ENCODE peak calls at places on chromosomes 13 and 19, in five cellular contexts. One of them, this sample, is unnamed.
A peak's percentile ranks its signal among the peaks of the same experiment; 100 is the strongest.

GRCh38 chr13:35851238-35851814 is 279.9 kb downstream of the DCLK1 start:
- DNase-seq in Calu3: no peak
- DNase-seq in nephron progenitor cell: no peak
- DNase-seq in brain microvascular endothelial cell: no peak
- DNase-seq in progenitor cell of endocrine pancreas: no peak
- DNase-seq in this sample: no peak

GRCh38 chr13:63206431-63206830 is 1790.8 kb upstream of the PCDH20 start:
- DNase-seq in progenitor cell of endocrine pancreas: no peak
- DNase-seq in Calu3: no peak
- DNase-seq in nephron progenitor cell: no peak
- DNase-seq in brain microvascular endothelial cell: no peak
- DNase-seq in this sample: no peak

GRCh38 chr19:48480151-48480475 is 10.9 kb downstream of the CYTH2 start:
- DNase-seq in progenitor cell of endocrine pancreas: no peak
- DNase-seq in nephron progenitor cell: no peak
- DNase-seq in Calu3: no peak
- DNase-seq in brain microvascular endothelial cell: no peak
- DNase-seq in this sample: no peak

GRCh38 chr13:39378293-39378692 is 224.7 kb downstream of the LHFPL6 start:
- DNase-seq in brain microvascular endothelial cell: no peak
- DNase-seq in nephron progenitor cell: no peak
- DNase-seq in Calu3: no peak
- DNase-seq in progenitor cell of endocrine pancreas: no peak
- DNase-seq in this sample: no peak

GRCh38 chr19:345320-345879 is 804 bp upstream of the MIER2 start:
- DNase-seq in Calu3: no peak
- DNase-seq in nephron progenitor cell: no peak
- DNase-seq in brain microvascular endothelial cell: no peak
- DNase-seq in progenitor cell of endocrine pancreas: no peak
- DNase-seq in this sample: no peak

GRCh38 chr19:14267224-14267741 is 61.3 kb upstream of the ADGRL1 start:
- DNase-seq in Calu3: no peak
- DNase-seq in progenitor cell of endocrine pancreas: no peak
- DNase-seq in brain microvascular endothelial cell: no peak
- DNase-seq in nephron progenitor cell: no peak
- DNase-seq in this sample: no peak

GRCh38 chr19:29016353-29016752 is 196.6 kb downstream of the UQCRFS1 start:
- DNase-seq in brain microvascular endothelial cell: no peak
- DNase-seq in Calu3: no peak
- DNase-seq in progenitor cell of endocrine pancreas: no peak
- DNase-seq in nephron progenitor cell: no peak
- DNase-seq in this sample: no peak

GRCh38 chr13:103067751-103068563 is 1.7 kb upstream of the SLC10A2 start:
- DNase-seq in nephron progenitor cell: no peak
- DNase-seq in progenitor cell of endocrine pancreas: no peak
- DNase-seq in brain microvascular endothelial cell: no peak
- DNase-seq in Calu3: no peak
- DNase-seq in this sample: no peak

GRCh38 chr13:33180009-33180804 is 105.3 kb downstream of the STARD13 start:
- DNase-seq in Calu3: no peak
- DNase-seq in brain microvascular endothelial cell: no peak
- DNase-seq in nephron progenitor cell: no peak
- DNase-seq in progenitor cell of endocrine pancreas: no peak
- DNase-seq in this sample: no peak

GRCh38 chr13:35767256-35767981 is 290.9 kb upstream of the MAB21L1 start:
- DNase-seq in progenitor cell of endocrine pancreas: no peak
- DNase-seq in Calu3: no peak
- DNase-seq in brain microvascular endothelial cell: no peak
- DNase-seq in nephron progenitor cell: no peak
- DNase-seq in this sample: peak; percentile 31

GRCh38 chr19:30096596-30097370 is 154.7 kb downstream of the URI1 start:
- DNase-seq in brain microvascular endothelial cell: no peak
- DNase-seq in Calu3: no peak
- DNase-seq in progenitor cell of endocrine pancreas: no peak
- DNase-seq in nephron progenitor cell: no peak
- DNase-seq in this sample: no peak

GRCh38 chr13:20465218-20465879 is 60.3 kb downstream of the CRYL1 start:
- DNase-seq in Calu3: no peak
- DNase-seq in brain microvascular endothelial cell: no peak
- DNase-seq in nephron progenitor cell: no peak
- DNase-seq in progenitor cell of endocrine pancreas: no peak
- DNase-seq in this sample: no peak

GRCh38 chr13:111559612-111560423 is 239.4 kb downstream of the TEX29 start:
- DNase-seq in progenitor cell of endocrine pancreas: no peak
- DNase-seq in brain microvascular endothelial cell: no peak
- DNase-seq in Calu3: no peak
- DNase-seq in nephron progenitor cell: no peak
- DNase-seq in this sample: no peak

GRCh38 chr19:38977445-38978314 is 2.1 kb upstream of the FBXO17 start:
- DNase-seq in brain microvascular endothelial cell: no peak
- DNase-seq in progenitor cell of endocrine pancreas: no peak
- DNase-seq in Calu3: peak; percentile 54
- DNase-seq in nephron progenitor cell: no peak
- DNase-seq in this sample: no peak

GRCh38 chr13:80603351-80603750 is 262.4 kb upstream of the SPRY2 start:
- DNase-seq in Calu3: no peak
- DNase-seq in brain microvascular endothelial cell: no peak
- DNase-seq in nephron progenitor cell: no peak
- DNase-seq in progenitor cell of endocrine pancreas: no peak
- DNase-seq in this sample: no peak

GRCh38 chr19:34428549-34429285 is 536 bp downstream of the UBA2 start:
- DNase-seq in Calu3: peak; percentile 5
- DNase-seq in progenitor cell of endocrine pancreas: no peak
- DNase-seq in brain microvascular endothelial cell: no peak
- DNase-seq in nephron progenitor cell: no peak
- DNase-seq in this sample: peak; percentile 29

GRCh38 chr13:53013113-53013512 is 15.5 kb upstream of the OLFM4 start:
- DNase-seq in brain microvascular endothelial cell: no peak
- DNase-seq in progenitor cell of endocrine pancreas: no peak
- DNase-seq in Calu3: no peak
- DNase-seq in nephron progenitor cell: no peak
- DNase-seq in this sample: no peak

GRCh38 chr19:5880604-5881078 is 10.3 kb upstream of the FUT5 start:
- DNase-seq in Calu3: no peak
- DNase-seq in progenitor cell of endocrine pancreas: no peak
- DNase-seq in brain microvascular endothelial cell: peak; percentile 56
- DNase-seq in nephron progenitor cell: peak; percentile 44
- DNase-seq in this sample: no peak

GRCh38 chr13:106491463-106491862 is 44.0 kb downstream of the EFNB2 start:
- DNase-seq in Calu3: no peak
- DNase-seq in nephron progenitor cell: no peak
- DNase-seq in brain microvascular endothelial cell: no peak
- DNase-seq in progenitor cell of endocrine pancreas: no peak
- DNase-seq in this sample: no peak

GRCh38 chr19:52492991-52493470 is 34.4 kb upstream of the ZNF808 start:
- DNase-seq in progenitor cell of endocrine pancreas: peak; percentile 34
- DNase-seq in Calu3: no peak
- DNase-seq in brain microvascular endothelial cell: no peak
- DNase-seq in nephron progenitor cell: peak; percentile 31
- DNase-seq in this sample: peak; percentile 47

GRCh38 chr19:48914181-48914580 is 14.1 kb downstream of the NUCB1 start:
- DNase-seq in brain microvascular endothelial cell: no peak
- DNase-seq in progenitor cell of endocrine pancreas: no peak
- DNase-seq in Calu3: no peak
- DNase-seq in nephron progenitor cell: no peak
- DNase-seq in this sample: no peak

GRCh38 chr19:28022506-28022905 is 1190.4 kb downstream of the UQCRFS1 start:
- DNase-seq in nephron progenitor cell: no peak
- DNase-seq in brain microvascular endothelial cell: no peak
- DNase-seq in Calu3: no peak
- DNase-seq in progenitor cell of endocrine pancreas: no peak
- DNase-seq in this sample: no peak

GRCh38 chr13:98678741-98679140 is 73.7 kb downstream of the SLC15A1 start:
- DNase-seq in nephron progenitor cell: no peak
- DNase-seq in Calu3: no peak
- DNase-seq in progenitor cell of endocrine pancreas: no peak
- DNase-seq in brain microvascular endothelial cell: no peak
- DNase-seq in this sample: no peak

GRCh38 chr19:55370305-55370988 is at the start of gene IL11:
- DNase-seq in nephron progenitor cell: no peak
- DNase-seq in brain microvascular endothelial cell: peak; percentile 32
- DNase-seq in Calu3: no peak
- DNase-seq in progenitor cell of endocrine pancreas: no peak
- DNase-seq in this sample: no peak

GRCh38 chr19:15631817-15632216 is 8.9 kb upstream of the CYP4F3 start:
- DNase-seq in nephron progenitor cell: no peak
- DNase-seq in Calu3: peak; percentile 50
- DNase-seq in progenitor cell of endocrine pancreas: no peak
- DNase-seq in brain microvascular endothelial cell: no peak
- DNase-seq in this sample: peak; percentile 30

GRCh38 chr13:37175996-37176395 is 70.5 kb upstream of the CSNK1A1L start:
- DNase-seq in nephron progenitor cell: no peak
- DNase-seq in progenitor cell of endocrine pancreas: no peak
- DNase-seq in brain microvascular endothelial cell: peak; percentile 46
- DNase-seq in Calu3: no peak
- DNase-seq in this sample: no peak

GRCh38 chr13:46354143-46355087 is 32.6 kb downstream of the RUBCNL start:
- DNase-seq in nephron progenitor cell: no peak
- DNase-seq in progenitor cell of endocrine pancreas: no peak
- DNase-seq in Calu3: peak; percentile 17
- DNase-seq in brain microvascular endothelial cell: peak; percentile 95
- DNase-seq in this sample: no peak

GRCh38 chr19:3784607-3785463 is 1.3 kb downstream of the MATK start:
- DNase-seq in brain microvascular endothelial cell: no peak
- DNase-seq in progenitor cell of endocrine pancreas: no peak
- DNase-seq in Calu3: no peak
- DNase-seq in nephron progenitor cell: no peak
- DNase-seq in this sample: no peak
- TF ChIP-seq CTCF in brain microvascular endothelial cell: no peak
- TF ChIP-seq CTCF in progenitor cell of endocrine pancreas: no peak
- TF ChIP-seq CTCF in Calu3: no peak
- TF ChIP-seq CTCF in nephron progenitor cell: no peak
- TF ChIP-seq CTCF in this sample: no peak

GRCh38 chr13:51221674-51222509 is at the start of gene FAM124A:
- DNase-seq in progenitor cell of endocrine pancreas: peak; percentile 54
- DNase-seq in nephron progenitor cell: peak; percentile 80
- DNase-seq in Calu3: peak; percentile 63
- DNase-seq in brain microvascular endothelial cell: no peak
- DNase-seq in this sample: peak; percentile 81
- TF ChIP-seq CTCF in progenitor cell of endocrine pancreas: peak; percentile 48
- TF ChIP-seq CTCF in nephron progenitor cell: no peak
- TF ChIP-seq CTCF in Calu3: no peak
- TF ChIP-seq CTCF in brain microvascular endothelial cell: peak; percentile 11
- TF ChIP-seq CTCF in this sample: peak; percentile 55

DNA sequence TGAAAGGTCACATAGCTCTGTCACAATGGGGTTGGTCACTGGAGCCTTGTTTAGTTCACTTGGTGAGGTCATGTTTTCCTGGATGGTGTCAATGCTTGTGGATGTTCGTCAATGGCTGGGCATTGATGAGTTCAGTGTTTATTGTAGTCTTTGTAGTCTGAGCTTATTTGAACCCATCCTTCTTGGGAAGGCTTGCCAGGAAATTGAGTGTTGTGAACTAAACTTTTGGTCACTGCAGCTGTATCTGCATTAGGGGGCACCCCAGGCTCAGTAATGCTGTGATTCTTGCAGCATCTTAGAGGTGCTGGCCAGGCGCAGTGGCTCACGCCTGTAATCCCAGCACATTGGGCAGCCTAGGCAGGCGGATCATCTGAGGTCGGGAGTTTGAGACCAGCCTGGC is 22.0 kb downstream of the BLOC1S3 start:
- DNase-seq in progenitor cell of endocrine pancreas: no peak
- DNase-seq in Calu3: peak; percentile 59
- DNase-seq in nephron progenitor cell: peak; percentile 59
- DNase-seq in brain microvascular endothelial cell: peak; percentile 69
- DNase-seq in this sample: no peak
- TF ChIP-seq CTCF in progenitor cell of endocrine pancreas: peak; percentile 41
- TF ChIP-seq CTCF in Calu3: no peak
- TF ChIP-seq CTCF in nephron progenitor cell: peak; percentile 55
- TF ChIP-seq CTCF in brain microvascular endothelial cell: peak; percentile 67
- TF ChIP-seq CTCF in this sample: no peak

DNA sequence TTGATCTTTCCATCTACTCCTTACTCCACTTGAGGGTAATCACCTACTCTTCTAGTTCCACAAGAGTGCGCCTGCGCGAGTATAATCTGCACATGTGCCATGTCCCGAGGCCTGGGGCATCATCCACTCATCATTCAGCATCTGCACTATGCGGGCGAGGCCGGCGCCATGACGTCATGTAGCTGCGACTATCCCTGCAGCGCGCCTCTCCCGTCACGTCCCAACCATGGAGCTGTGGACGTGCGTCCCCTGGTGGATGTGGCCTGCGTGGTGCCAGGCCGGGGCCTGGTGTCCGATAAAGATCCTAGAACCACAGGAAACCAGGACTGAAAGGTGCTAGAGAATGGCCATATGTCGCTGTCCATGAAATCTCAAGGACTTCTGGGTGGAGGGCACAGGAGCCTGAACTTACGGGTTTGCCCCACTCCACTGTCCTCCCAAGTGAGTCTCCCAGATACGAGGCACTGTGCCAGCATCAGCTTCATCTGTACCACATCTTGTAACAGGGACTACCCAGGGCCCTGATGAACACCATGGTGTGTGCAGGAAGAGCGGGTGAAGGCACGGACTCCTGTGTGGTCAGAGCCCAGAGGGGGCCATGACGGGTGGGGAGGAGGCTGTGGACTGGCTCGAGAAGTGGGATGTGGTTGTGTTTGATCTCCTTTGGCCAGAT is 2.7 kb upstream of the KLK2 start:
- DNase-seq in progenitor cell of endocrine pancreas: no peak
- DNase-seq in Calu3: no peak
- DNase-seq in nephron progenitor cell: no peak
- DNase-seq in brain microvascular endothelial cell: no peak
- DNase-seq in this sample: no peak
- TF ChIP-seq CTCF in progenitor cell of endocrine pancreas: no peak
- TF ChIP-seq CTCF in Calu3: no peak
- TF ChIP-seq CTCF in nephron progenitor cell: no peak
- TF ChIP-seq CTCF in brain microvascular endothelial cell: no peak
- TF ChIP-seq CTCF in this sample: no peak

DNA sequence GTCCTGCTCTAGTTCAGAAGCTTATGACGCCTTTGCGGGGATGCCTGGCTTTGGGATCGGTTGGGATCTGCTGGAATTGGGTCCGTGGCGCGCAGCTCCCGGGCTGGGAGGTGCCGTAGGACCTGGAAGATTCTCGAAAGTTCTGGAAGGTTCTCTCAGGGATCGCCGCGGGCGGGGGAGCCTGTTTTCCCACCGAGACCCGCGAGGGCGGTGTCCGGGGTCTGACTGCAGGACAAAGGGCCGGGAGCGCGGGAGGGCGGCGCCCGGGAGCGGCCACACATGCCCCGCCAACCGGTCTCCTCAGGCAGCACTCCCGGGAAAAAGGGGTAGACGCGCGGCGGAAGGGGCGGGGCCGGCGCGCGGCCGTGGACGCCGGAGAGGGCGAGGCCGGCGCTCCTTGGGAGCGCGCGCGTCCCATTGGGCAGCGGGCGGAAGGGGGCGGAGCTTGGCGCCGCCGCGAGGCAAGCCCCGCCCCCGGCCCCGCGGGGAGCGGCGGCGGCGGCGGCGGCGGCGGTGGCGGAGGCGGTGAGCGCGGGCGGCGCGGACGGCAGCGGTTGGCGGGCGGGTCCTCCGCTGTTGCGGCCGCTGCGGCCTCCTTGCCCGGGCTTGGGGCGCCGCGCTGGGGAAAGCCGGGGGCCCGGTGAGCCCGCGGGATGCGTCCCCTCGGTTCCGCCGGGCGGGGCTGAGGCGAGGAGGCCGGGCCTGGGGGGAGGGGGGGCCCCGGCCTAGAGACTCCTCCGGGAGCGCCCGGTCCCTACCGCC is 29.0 kb upstream of the NDUFS7 start:
- DNase-seq in brain microvascular endothelial cell: peak; percentile 54
- DNase-seq in Calu3: peak; percentile 89
- DNase-seq in progenitor cell of endocrine pancreas: peak; percentile 89
- DNase-seq in nephron progenitor cell: peak; percentile 91
- DNase-seq in this sample: peak; percentile 90
- TF ChIP-seq CTCF in brain microvascular endothelial cell: no peak
- TF ChIP-seq CTCF in Calu3: no peak
- TF ChIP-seq CTCF in progenitor cell of endocrine pancreas: no peak
- TF ChIP-seq CTCF in nephron progenitor cell: no peak
- TF ChIP-seq CTCF in this sample: no peak